ENCODE peak calls at places on chromosomes 6 and 20, in six cellular contexts. B is CD8-positive, alpha-beta T cell; P is cardiac muscle cell; C is CD4-positive, alpha-beta memory T cell; V is IMR-90; J is psoas muscle. L is an unnamed sample.

GRCh38 chr20:63154395-63154794 is 61.5 kb downstream of the YTHDF1 start:
- DNase-seq in C (no peak), V (no peak), B (no peak), J (peak), P (no peak), L (no peak)

GRCh38 chr6:161922631-161923119 is 648.8 kb upstream of the AGPAT4 start:
- DNase-seq in B (no peak), P (peak), V (peak), J (peak), C (no peak), L (peak)

GRCh38 chr6:17271628-17272027 is 9.5 kb upstream of the RBM24 start:
- DNase-seq in V (no peak), C (no peak), P (no peak), J (no peak), B (no peak), L (no peak)

GRCh38 chr6:16200231-16200941 is 38.0 kb upstream of the GMPR start:
- DNase-seq in J (no peak), B (no peak), P (no peak), V (no peak), C (no peak), L (peak)

GRCh38 chr6:3748208-3748701 is 3.3 kb downstream of the PXDC1 start:
- DNase-seq in C (no peak), J (peak), V (peak), B (no peak), P (peak), L (peak)

GRCh38 chr6:99282479-99283062 is 66.9 kb downstream of the FAXC start:
- DNase-seq in V (peak), P (peak), B (no peak), C (no peak), J (no peak), L (no peak)

GRCh38 chr6:38493929-38494547 is 145.7 kb downstream of the BTBD9 start:
- DNase-seq in P (peak), C (peak), B (peak), V (peak), J (peak), L (peak)

GRCh38 chr6:3912366-3913076 is 63.3 kb downstream of the FAM50B start:
- DNase-seq in P (no peak), B (no peak), C (no peak), V (peak), J (no peak), L (no peak)

GRCh38 chr6:11275598-11275997 is 43.1 kb upstream of the NEDD9 start:
- DNase-seq in J (no peak), C (no peak), B (no peak), V (no peak), P (no peak), L (no peak)

GRCh38 chr6:168116975-168117899 is 38.2 kb upstream of the FRMD1 start:
- DNase-seq in V (no peak), C (no peak), B (no peak), J (no peak), P (peak), L (no peak)

GRCh38 chr20:59585714-59586404 is 18.5 kb upstream of the PHACTR3 start:
- DNase-seq in C (no peak), J (no peak), B (no peak), V (no peak), P (no peak), L (peak)

GRCh38 chr6:138800377-138801150 is 4.7 kb downstream of the ECT2L start:
- DNase-seq in J (no peak), V (no peak), C (no peak), P (no peak), B (no peak), L (no peak)

GRCh38 chr20:22805219-22805618 is 220.8 kb upstream of the FOXA2 start:
- DNase-seq in B (no peak), J (peak), P (peak), V (peak), C (no peak), L (peak)

GRCh38 chr20:62439218-62439617 is 11.9 kb upstream of the RBBP8NL start:
- DNase-seq in P (no peak), C (no peak), B (no peak), V (no peak), J (no peak), L (no peak)

GRCh38 chr6:353642-354614 is 37.6 kb upstream of the IRF4 start:
- DNase-seq in P (no peak), B (no peak), C (no peak), J (no peak), V (no peak), L (peak)

GRCh38 chr6:3987072-3987471 is 91.9 kb downstream of the FAM217A start:
- DNase-seq in C (no peak), P (peak), V (peak), B (no peak), J (no peak), L (no peak)

DNA sequence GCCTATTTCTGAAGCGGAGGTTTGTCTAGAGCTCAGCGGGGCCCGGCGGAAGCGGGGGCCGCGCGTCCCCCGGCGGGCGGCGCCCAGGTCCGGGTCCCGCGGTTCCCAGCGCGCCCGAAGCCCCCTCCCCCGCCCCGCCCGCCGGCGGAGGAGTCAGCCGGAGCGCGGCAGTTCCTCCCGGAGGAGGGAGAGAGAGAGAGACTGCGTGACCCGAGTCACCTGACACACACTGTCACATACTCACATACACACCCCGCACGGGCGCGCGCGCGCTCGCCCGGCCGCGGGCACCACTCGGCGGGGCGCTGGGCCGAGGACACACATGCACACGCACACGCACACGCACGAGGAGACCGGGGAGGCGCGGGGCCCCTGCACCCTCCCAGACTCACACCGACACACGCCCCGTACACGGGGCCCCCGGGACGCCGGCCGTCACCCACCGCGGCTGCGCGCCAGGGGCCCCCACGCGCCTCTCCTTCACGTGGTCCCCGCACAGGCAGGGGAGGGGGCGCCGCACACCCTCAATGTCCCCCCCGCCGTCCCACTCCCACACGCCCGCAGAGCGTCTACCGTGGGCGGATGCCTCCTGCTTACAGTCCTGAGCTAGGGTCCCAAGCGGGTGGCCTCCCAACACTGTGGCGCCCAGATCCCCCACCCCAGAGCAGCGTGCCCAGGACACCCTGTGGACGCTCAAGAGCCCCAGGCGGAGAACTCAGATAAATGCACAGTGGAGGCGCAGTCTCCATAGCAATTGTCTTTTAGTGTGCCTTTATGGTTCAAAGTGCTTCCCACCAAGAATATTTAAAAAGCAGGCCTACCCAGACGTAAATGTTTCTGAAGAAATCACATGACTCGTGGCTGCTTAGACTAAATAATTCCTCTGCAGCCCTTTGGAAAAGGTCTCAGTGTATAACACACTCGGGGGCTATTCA is at the start of gene RRAGD:
- DNase-seq in B (peak), P (peak), C (peak), V (no peak), J (peak), L (peak)
- H3K27ac ChIP-seq in B (peak), P (peak), C (peak), V (no peak), J (peak), L (peak)

GRCh38 chr6:43377710-43378229 is 8.3 kb upstream of the ZNF318 start:
- DNase-seq in C (no peak), B (no peak), P (no peak), V (no peak), J (no peak), L (no peak)

GRCh38 chr6:43378631-43379030 is 9.2 kb upstream of the ZNF318 start:
- DNase-seq in V (peak), P (no peak), J (no peak), C (no peak), B (no peak), L (no peak)

GRCh38 chr6:43386492-43386891 is 17.0 kb upstream of the ZNF318 start:
- DNase-seq in B (no peak), J (no peak), C (no peak), P (no peak), V (peak), L (peak)

DNA sequence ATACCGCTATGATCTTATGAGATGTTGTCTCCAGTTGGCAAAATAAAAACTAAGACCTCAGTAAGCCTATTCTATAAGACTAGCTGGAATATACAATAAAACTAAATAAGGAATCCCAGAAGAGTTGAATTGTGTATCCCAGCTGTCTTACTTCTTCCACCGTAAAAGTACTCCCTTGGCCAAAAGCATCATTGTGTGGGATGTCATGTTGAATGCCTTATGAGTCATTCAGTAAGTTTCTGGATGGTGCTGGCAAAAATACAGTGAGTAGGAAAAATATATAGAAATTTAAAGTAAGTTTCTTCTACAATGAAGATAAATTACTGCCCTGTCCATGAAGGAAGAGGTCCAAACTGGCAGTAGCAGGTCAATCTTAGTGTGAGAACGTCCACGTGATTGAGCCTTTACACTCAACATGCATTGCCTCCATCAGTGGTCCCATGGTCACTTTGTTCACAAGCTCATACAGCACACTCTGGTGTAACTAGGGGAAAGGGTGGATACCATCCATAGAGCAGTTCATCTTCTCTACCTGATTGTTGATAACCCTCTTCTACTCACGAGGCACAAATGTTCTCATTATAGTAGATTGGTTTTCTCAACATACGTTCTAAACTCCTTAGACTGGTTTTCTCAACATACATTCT is 13.7 kb upstream of the ZNF318 start:
- DNase-seq in C (no peak), B (no peak), P (peak), J (no peak), V (peak), L (no peak)
- H3K4me3 ChIP-seq in C (no peak), B (peak), P (no peak), J (no peak), V (no peak), L (no peak)

DNA sequence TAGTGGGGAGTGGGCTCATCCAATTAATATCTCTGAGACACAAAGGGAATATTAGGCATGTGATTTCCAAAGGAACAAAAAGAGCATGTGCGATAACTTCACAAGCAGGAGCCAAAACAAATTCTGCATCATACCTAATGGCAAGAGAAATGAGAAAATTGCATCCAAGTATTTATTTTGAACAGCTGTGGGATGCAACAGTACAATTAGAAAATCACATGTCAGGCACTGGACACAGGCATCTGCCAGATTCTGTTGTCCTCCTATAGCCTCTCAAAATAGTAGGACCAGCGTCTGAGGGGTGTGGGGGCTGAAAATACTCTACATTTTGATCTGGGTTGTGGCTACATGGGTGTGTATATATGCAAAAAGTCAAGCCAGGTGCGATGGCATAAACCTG is 66.3 kb downstream of the EDN1 start:
- DNase-seq in B (no peak), P (no peak), J (no peak), V (no peak), C (no peak), L (no peak)
- H3K27ac ChIP-seq in B (no peak), P (no peak), J (no peak), V (no peak), C (no peak), L (no peak)

GRCh38 chr20:45294003-45294368 is 12.7 kb upstream of the RBPJL start:
- DNase-seq in B (no peak), V (no peak), J (no peak), P (no peak), C (no peak), L (no peak)
- H3K4me3 ChIP-seq in B (peak), V (no peak), J (peak), P (no peak), C (no peak), L (no peak)

GRCh38 chr6:169161572-169162167 is 92.0 kb downstream of the THBS2 start:
- DNase-seq in J (no peak), P (no peak), V (peak), B (no peak), C (no peak), L (no peak)
- H3K27ac ChIP-seq in J (no peak), P (no peak), V (peak), B (no peak), C (no peak), L (no peak)

GRCh38 chr20:45470939-45471338 is 1.4 kb downstream of the WFDC2 start:
- DNase-seq in V (no peak), P (peak), B (no peak), C (no peak), J (no peak), L (peak)
- H3K4me3 ChIP-seq in V (no peak), P (peak), B (peak), C (no peak), J (peak), L (peak)

GRCh38 chr6:84260926-84261325 is 33.5 kb upstream of the CEP162 start:
- DNase-seq in J (no peak), P (no peak), V (no peak), B (no peak), C (no peak), L (no peak)

GRCh38 chr6:84258866-84259265 is 31.4 kb upstream of the CEP162 start:
- DNase-seq in C (no peak), B (no peak), P (peak), V (no peak), J (no peak), L (peak)

GRCh38 chr6:84260186-84260585 is 32.7 kb upstream of the CEP162 start:
- DNase-seq in P (no peak), V (no peak), J (no peak), C (no peak), B (no peak), L (peak)

GRCh38 chr6:84255641-84256040 is 28.2 kb upstream of the CEP162 start:
- DNase-seq in V (no peak), P (no peak), J (no peak), C (no peak), B (no peak), L (no peak)

GRCh38 chr6:84258268-84258667 is 30.8 kb upstream of the CEP162 start:
- DNase-seq in V (no peak), B (no peak), J (no peak), C (no peak), P (peak), L (peak)
- H3K27ac ChIP-seq in V (no peak), B (no peak), J (no peak), C (no peak), P (no peak), L (no peak)

DNA sequence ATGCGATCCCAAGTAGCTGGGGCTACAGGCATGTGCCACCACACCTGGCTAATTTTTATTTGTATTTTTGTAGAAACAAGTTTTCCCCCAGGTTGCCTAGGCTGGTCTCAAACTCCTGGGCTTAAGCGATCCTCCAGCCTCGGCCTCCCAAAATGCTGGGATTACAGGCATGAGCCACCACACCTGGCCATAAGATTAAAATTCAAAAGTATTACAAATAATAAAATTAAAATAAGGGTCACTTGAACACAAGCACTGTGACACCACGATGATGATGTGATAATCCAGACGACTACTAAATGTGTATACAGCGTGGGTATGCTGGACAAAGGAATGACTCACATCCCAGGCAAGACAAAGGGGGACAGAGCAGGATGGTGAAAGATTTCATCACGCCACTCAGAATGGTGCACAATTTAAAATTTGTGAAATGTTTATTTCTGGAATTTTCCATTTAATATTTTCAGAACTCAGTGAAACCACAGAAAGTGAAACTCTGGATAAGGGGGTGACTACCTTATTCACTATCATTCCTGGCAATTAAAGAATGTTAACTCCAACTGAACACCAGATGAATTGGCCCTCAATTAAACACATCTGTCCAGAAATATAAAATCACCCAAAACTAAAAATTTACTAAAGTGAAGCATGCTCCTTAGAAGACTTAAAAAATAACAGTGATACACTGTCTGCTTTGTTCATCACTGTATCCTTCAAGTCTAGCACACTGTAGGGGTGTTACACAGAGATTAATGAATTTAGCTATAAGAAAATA is 13.1 kb downstream of the B4GALT5 start:
- DNase-seq in V (peak), P (peak), C (no peak), B (no peak), J (no peak), L (no peak)
- H3K4me3 ChIP-seq in V (no peak), P (no peak), C (no peak), B (no peak), J (no peak), L (no peak)

GRCh38 chr20:14986656-14987055 is 649.2 kb upstream of the FLRT3 start:
- DNase-seq in B (no peak), J (no peak), P (no peak), C (no peak), V (no peak), L (no peak)
- H3K27ac ChIP-seq in B (no peak), J (no peak), P (no peak), C (no peak), V (no peak), L (no peak)